ENCODE peak calls at places on chromosomes 2 and 18, in four cellular contexts. One of them, this sample, is unnamed.

GRCh38 chr2:74005786-74006185 is 21.1 kb downstream of the TET3 start:
- DNase-seq in AG20443: no peak
- DNase-seq in pancreas: no peak
- DNase-seq in Karpas-422: no peak
- DNase-seq in this sample: no peak

GRCh38 chr2:229780856-229781773 is 66.8 kb upstream of the DNER start:
- DNase-seq in AG20443: peak
- DNase-seq in pancreas: no peak
- DNase-seq in Karpas-422: peak
- DNase-seq in this sample: no peak

GRCh38 chr2:130797493-130798435 is 39.0 kb upstream of the ARHGEF4 start:
- DNase-seq in AG20443: peak
- DNase-seq in pancreas: peak
- DNase-seq in Karpas-422: peak
- DNase-seq in this sample: peak

GRCh38 chr2:136127356-136127755 is 9.4 kb upstream of the CXCR4 start:
- DNase-seq in AG20443: no peak
- DNase-seq in pancreas: no peak
- DNase-seq in Karpas-422: no peak
- DNase-seq in this sample: no peak

GRCh38 chr2:57696016-57696415 is 350.6 kb upstream of the VRK2 start:
- DNase-seq in AG20443: no peak
- DNase-seq in pancreas: no peak
- DNase-seq in Karpas-422: no peak
- DNase-seq in this sample: no peak

GRCh38 chr18:78982186-78982585 is 2.6 kb downstream of the SALL3 start:
- DNase-seq in AG20443: no peak
- DNase-seq in pancreas: no peak
- DNase-seq in Karpas-422: no peak
- DNase-seq in this sample: no peak

GRCh38 chr2:71720283-71720560 is 266.9 kb downstream of the DYSF start:
- DNase-seq in AG20443: no peak
- DNase-seq in pancreas: no peak
- DNase-seq in Karpas-422: no peak
- DNase-seq in this sample: no peak

GRCh38 chr18:3450358-3451107 is 561 bp downstream of the TGIF1 start:
- DNase-seq in AG20443: peak
- DNase-seq in pancreas: peak
- DNase-seq in Karpas-422: peak
- DNase-seq in this sample: no peak

GRCh38 chr2:99487906-99488305 is 1.9 kb downstream of the REV1 start:
- DNase-seq in AG20443: no peak
- DNase-seq in pancreas: no peak
- DNase-seq in Karpas-422: no peak
- DNase-seq in this sample: no peak

GRCh38 chr2:45984896-45985488 is 312.2 kb upstream of the EPAS1 start:
- DNase-seq in AG20443: no peak
- DNase-seq in pancreas: no peak
- DNase-seq in Karpas-422: no peak
- DNase-seq in this sample: no peak

GRCh38 chr2:209648714-209649113 is 122.9 kb upstream of the UNC80 start:
- DNase-seq in AG20443: peak
- DNase-seq in pancreas: no peak
- DNase-seq in Karpas-422: no peak
- DNase-seq in this sample: no peak

GRCh38 chr2:119836455-119837142 is 76.9 kb downstream of the PTPN4 start:
- DNase-seq in AG20443: no peak
- DNase-seq in pancreas: no peak
- DNase-seq in Karpas-422: no peak
- DNase-seq in this sample: no peak

GRCh38 chr18:61635901-61636528 is 256.8 kb downstream of the RNF152 start:
- DNase-seq in AG20443: peak
- DNase-seq in pancreas: peak
- DNase-seq in Karpas-422: peak
- DNase-seq in this sample: peak

GRCh38 chr2:64203131-64204005 is 59.1 kb upstream of the PELI1 start:
- DNase-seq in AG20443: peak
- DNase-seq in pancreas: no peak
- DNase-seq in Karpas-422: no peak
- DNase-seq in this sample: no peak

GRCh38 chr2:40364143-40364903 is 87.6 kb downstream of the SLC8A1 start:
- DNase-seq in AG20443: no peak
- DNase-seq in pancreas: no peak
- DNase-seq in Karpas-422: no peak
- DNase-seq in this sample: no peak

GRCh38 chr2:42783511-42783910 is 8.9 kb downstream of the HAAO start:
- DNase-seq in AG20443: no peak
- DNase-seq in pancreas: no peak
- DNase-seq in Karpas-422: no peak
- DNase-seq in this sample: no peak

GRCh38 chr2:195456765-195457164 is 200.3 kb upstream of the SLC39A10 start:
- DNase-seq in AG20443: no peak
- DNase-seq in pancreas: no peak
- DNase-seq in Karpas-422: no peak
- DNase-seq in this sample: no peak